ENCODE peak calls at places on chromosomes 12 and 14, in nine cellular contexts. One of them, this sample, is unnamed.

GRCh38 chr12:124236651-124237050 is 58.2 kb upstream of the RFLNA start:
- DNase-seq in transverse colon: peak; percentile 37
- DNase-seq in HL-60: no peak
- DNase-seq in uterus: no peak
- DNase-seq in fibroblast of villous mesenchyme: peak; percentile 81
- DNase-seq in IMR-90: peak; percentile 63
- DNase-seq in psoas muscle: no peak
- DNase-seq in spleen: no peak
- DNase-seq in endothelial cell of umbilical vein: peak; percentile 82
- DNase-seq in this sample: peak; percentile 87

GRCh38 chr14:67331368-67332125 is 28.1 kb downstream of the ATP6V1D start:
- DNase-seq in endothelial cell of umbilical vein: no peak
- DNase-seq in IMR-90: peak; percentile 43
- DNase-seq in uterus: no peak
- DNase-seq in psoas muscle: no peak
- DNase-seq in fibroblast of villous mesenchyme: no peak
- DNase-seq in HL-60: no peak
- DNase-seq in spleen: no peak
- DNase-seq in transverse colon: no peak
- DNase-seq in this sample: peak; percentile 33

GRCh38 chr14:78598046-78598652 is 428.0 kb downstream of the NRXN3 start:
- DNase-seq in psoas muscle: peak; percentile 54
- DNase-seq in HL-60: no peak
- DNase-seq in transverse colon: peak; percentile 18
- DNase-seq in spleen: no peak
- DNase-seq in IMR-90: peak; percentile 26
- DNase-seq in endothelial cell of umbilical vein: peak; percentile 58
- DNase-seq in uterus: peak; percentile 13
- DNase-seq in fibroblast of villous mesenchyme: peak; percentile 36
- DNase-seq in this sample: peak; percentile 49

GRCh38 chr14:100691395-100692025 is 35.2 kb upstream of the DLK1 start:
- DNase-seq in spleen: no peak
- DNase-seq in uterus: no peak
- DNase-seq in IMR-90: no peak
- DNase-seq in endothelial cell of umbilical vein: no peak
- DNase-seq in transverse colon: no peak
- DNase-seq in fibroblast of villous mesenchyme: no peak
- DNase-seq in psoas muscle: no peak
- DNase-seq in HL-60: no peak
- DNase-seq in this sample: no peak

GRCh38 chr12:123091756-123092155 is 59.1 kb downstream of the PITPNM2 start:
- DNase-seq in endothelial cell of umbilical vein: no peak
- DNase-seq in spleen: no peak
- DNase-seq in HL-60: no peak
- DNase-seq in IMR-90: no peak
- DNase-seq in uterus: no peak
- DNase-seq in transverse colon: no peak
- DNase-seq in fibroblast of villous mesenchyme: no peak
- DNase-seq in psoas muscle: no peak
- DNase-seq in this sample: no peak

GRCh38 chr12:62895351-62895750 is 39.6 kb downstream of the PPM1H start:
- DNase-seq in HL-60: no peak
- DNase-seq in transverse colon: no peak
- DNase-seq in endothelial cell of umbilical vein: no peak
- DNase-seq in fibroblast of villous mesenchyme: no peak
- DNase-seq in uterus: no peak
- DNase-seq in spleen: no peak
- DNase-seq in psoas muscle: no peak
- DNase-seq in IMR-90: no peak
- DNase-seq in this sample: no peak

GRCh38 chr12:25958254-25959068 is at the start of gene RASSF8:
- DNase-seq in uterus: peak; percentile 72
- DNase-seq in IMR-90: peak; percentile 72
- DNase-seq in spleen: peak; percentile 84
- DNase-seq in transverse colon: peak; percentile 62
- DNase-seq in HL-60: peak; percentile 1
- DNase-seq in endothelial cell of umbilical vein: peak; percentile 74
- DNase-seq in fibroblast of villous mesenchyme: peak; percentile 72
- DNase-seq in psoas muscle: peak; percentile 86
- DNase-seq in this sample: peak; percentile 76

GRCh38 chr12:70815866-70816470 is 104.6 kb downstream of the PTPRR start:
- DNase-seq in endothelial cell of umbilical vein: no peak
- DNase-seq in uterus: no peak
- DNase-seq in HL-60: no peak
- DNase-seq in transverse colon: no peak
- DNase-seq in IMR-90: no peak
- DNase-seq in spleen: no peak
- DNase-seq in fibroblast of villous mesenchyme: no peak
- DNase-seq in psoas muscle: no peak
- DNase-seq in this sample: no peak

GRCh38 chr12:114163766-114164165 is 197.6 kb upstream of the RBM19 start:
- DNase-seq in fibroblast of villous mesenchyme: no peak
- DNase-seq in transverse colon: no peak
- DNase-seq in uterus: no peak
- DNase-seq in IMR-90: peak; percentile 93
- DNase-seq in HL-60: no peak
- DNase-seq in endothelial cell of umbilical vein: no peak
- DNase-seq in spleen: no peak
- DNase-seq in psoas muscle: no peak
- DNase-seq in this sample: peak; percentile 90

GRCh38 chr12:104299842-104300481 is 3.6 kb upstream of the EID3 start:
- DNase-seq in HL-60: no peak
- DNase-seq in psoas muscle: no peak
- DNase-seq in IMR-90: no peak
- DNase-seq in spleen: no peak
- DNase-seq in endothelial cell of umbilical vein: no peak
- DNase-seq in transverse colon: no peak
- DNase-seq in fibroblast of villous mesenchyme: peak; percentile 42
- DNase-seq in uterus: no peak
- DNase-seq in this sample: no peak

GRCh38 chr12:8026282-8026637 is 6.3 kb upstream of the FOXJ2 start:
- DNase-seq in uterus: no peak
- DNase-seq in psoas muscle: no peak
- DNase-seq in spleen: no peak
- DNase-seq in endothelial cell of umbilical vein: no peak
- DNase-seq in transverse colon: no peak
- DNase-seq in HL-60: no peak
- DNase-seq in IMR-90: no peak
- DNase-seq in fibroblast of villous mesenchyme: peak; percentile 95
- DNase-seq in this sample: peak; percentile 86

GRCh38 chr12:112107728-112108447 is 695 bp downstream of the NAA25 start:
- DNase-seq in fibroblast of villous mesenchyme: no peak
- DNase-seq in IMR-90: no peak
- DNase-seq in endothelial cell of umbilical vein: peak; percentile 38
- DNase-seq in HL-60: no peak
- DNase-seq in spleen: no peak
- DNase-seq in uterus: no peak
- DNase-seq in transverse colon: peak; percentile 20
- DNase-seq in psoas muscle: peak; percentile 71
- DNase-seq in this sample: no peak

GRCh38 chr12:124279846-124280360 is 15.0 kb upstream of the RFLNA start:
- DNase-seq in HL-60: no peak
- DNase-seq in uterus: no peak
- DNase-seq in transverse colon: no peak
- DNase-seq in psoas muscle: no peak
- DNase-seq in endothelial cell of umbilical vein: peak; percentile 18
- DNase-seq in IMR-90: no peak
- DNase-seq in fibroblast of villous mesenchyme: peak; percentile 15
- DNase-seq in spleen: no peak
- DNase-seq in this sample: peak; percentile 62

GRCh38 chr12:127270193-127270592 is 996.8 kb upstream of the TMEM132C start:
- DNase-seq in HL-60: peak; percentile 98
- DNase-seq in endothelial cell of umbilical vein: no peak
- DNase-seq in spleen: no peak
- DNase-seq in uterus: no peak
- DNase-seq in fibroblast of villous mesenchyme: peak; percentile 76
- DNase-seq in transverse colon: peak; percentile 12
- DNase-seq in psoas muscle: no peak
- DNase-seq in IMR-90: peak; percentile 50
- DNase-seq in this sample: peak; percentile 97

GRCh38 chr12:41053046-41053445 is 135.1 kb upstream of the PDZRN4 start:
- DNase-seq in IMR-90: peak; percentile 7
- DNase-seq in spleen: no peak
- DNase-seq in HL-60: no peak
- DNase-seq in endothelial cell of umbilical vein: no peak
- DNase-seq in uterus: no peak
- DNase-seq in psoas muscle: no peak
- DNase-seq in fibroblast of villous mesenchyme: no peak
- DNase-seq in transverse colon: no peak
- DNase-seq in this sample: no peak

GRCh38 chr14:100103261-100104005 is 38.2 kb downstream of the EVL start:
- DNase-seq in endothelial cell of umbilical vein: peak; percentile 63
- DNase-seq in IMR-90: peak; percentile 13
- DNase-seq in psoas muscle: no peak
- DNase-seq in spleen: no peak
- DNase-seq in HL-60: no peak
- DNase-seq in transverse colon: no peak
- DNase-seq in uterus: no peak
- DNase-seq in fibroblast of villous mesenchyme: peak; percentile 69
- DNase-seq in this sample: peak; percentile 26

DNA sequence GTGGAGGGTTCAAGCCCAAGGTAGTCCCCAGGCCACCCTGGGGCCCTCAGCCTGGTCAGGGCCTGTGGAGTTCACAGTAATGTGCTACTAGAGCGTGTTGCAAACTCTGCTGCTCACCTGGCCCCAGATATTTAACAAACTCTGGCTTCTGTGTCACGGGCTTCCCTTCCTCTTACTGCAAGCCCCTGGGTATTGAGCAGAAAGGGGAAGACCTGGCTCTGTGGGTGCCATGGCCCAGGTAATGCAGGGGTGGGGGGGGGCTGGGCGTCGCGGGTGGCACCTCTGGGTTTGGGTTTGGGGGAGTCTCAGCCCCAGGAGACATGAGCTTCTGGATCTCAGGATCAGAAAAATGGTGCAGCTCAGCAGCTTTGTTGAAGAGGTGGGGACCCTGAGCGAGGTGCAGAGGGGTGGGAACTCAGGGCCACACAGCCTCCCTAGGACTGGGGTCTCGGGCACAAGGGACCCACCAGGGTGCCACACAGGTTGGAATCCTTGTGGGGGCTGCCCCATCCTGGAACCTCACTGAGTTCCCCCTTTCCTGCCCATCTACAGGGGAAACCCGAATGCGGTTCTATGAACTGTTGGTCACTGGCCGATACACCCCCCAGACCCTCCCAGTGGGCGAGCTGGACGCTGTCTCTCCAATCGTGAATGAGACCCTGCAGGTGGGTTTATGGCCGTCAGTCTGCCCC is 4.0 kb downstream of the SETD1B start:
- DNase-seq in transverse colon: no peak
- DNase-seq in IMR-90: no peak
- DNase-seq in psoas muscle: no peak
- DNase-seq in spleen: peak; percentile 74
- DNase-seq in HL-60: no peak
- DNase-seq in endothelial cell of umbilical vein: no peak
- DNase-seq in fibroblast of villous mesenchyme: no peak
- DNase-seq in uterus: no peak
- DNase-seq in this sample: no peak
- H3K4me3 ChIP-seq in transverse colon: no peak overlapping the region
- H3K4me3 ChIP-seq in IMR-90: no peak overlapping the region
- H3K4me3 ChIP-seq in psoas muscle: peak overlapping the region; percentile 86
- H3K4me3 ChIP-seq in spleen: no peak overlapping the region
- H3K4me3 ChIP-seq in HL-60: no peak overlapping the region
- H3K4me3 ChIP-seq in endothelial cell of umbilical vein: no peak overlapping the region
- H3K4me3 ChIP-seq in fibroblast of villous mesenchyme: no peak overlapping the region
- H3K4me3 ChIP-seq in uterus: no peak overlapping the region
- H3K4me3 ChIP-seq in this sample: no peak overlapping the region

GRCh38 chr12:24111591-24111990 is 162.1 kb upstream of the SOX5 start:
- DNase-seq in endothelial cell of umbilical vein: peak; percentile 67
- DNase-seq in spleen: no peak
- DNase-seq in uterus: no peak
- DNase-seq in IMR-90: peak; percentile 68
- DNase-seq in transverse colon: no peak
- DNase-seq in HL-60: no peak
- DNase-seq in psoas muscle: no peak
- DNase-seq in fibroblast of villous mesenchyme: peak; percentile 17
- DNase-seq in this sample: no peak

GRCh38 chr12:24111101-24111500 is 161.6 kb upstream of the SOX5 start:
- DNase-seq in HL-60: no peak
- DNase-seq in uterus: no peak
- DNase-seq in IMR-90: peak; percentile 79
- DNase-seq in endothelial cell of umbilical vein: no peak
- DNase-seq in fibroblast of villous mesenchyme: no peak
- DNase-seq in psoas muscle: no peak
- DNase-seq in transverse colon: no peak
- DNase-seq in spleen: no peak
- DNase-seq in this sample: no peak

GRCh38 chr12:24113701-24114100 is 164.2 kb upstream of the SOX5 start:
- DNase-seq in transverse colon: no peak
- DNase-seq in fibroblast of villous mesenchyme: no peak
- DNase-seq in HL-60: no peak
- DNase-seq in uterus: no peak
- DNase-seq in IMR-90: peak; percentile 12
- DNase-seq in spleen: no peak
- DNase-seq in psoas muscle: no peak
- DNase-seq in endothelial cell of umbilical vein: peak; percentile 23
- DNase-seq in this sample: no peak

GRCh38 chr12:24109381-24110039 is 160.0 kb upstream of the SOX5 start:
- DNase-seq in uterus: no peak
- DNase-seq in fibroblast of villous mesenchyme: peak; percentile 30
- DNase-seq in HL-60: no peak
- DNase-seq in spleen: no peak
- DNase-seq in endothelial cell of umbilical vein: peak; percentile 32
- DNase-seq in psoas muscle: no peak
- DNase-seq in IMR-90: peak; percentile 32
- DNase-seq in transverse colon: no peak
- DNase-seq in this sample: no peak
- TF ChIP-seq CTCF in uterus: peak; percentile 31
- TF ChIP-seq CTCF in fibroblast of villous mesenchyme: peak; percentile 64
- TF ChIP-seq CTCF in HL-60: peak; percentile 16
- TF ChIP-seq CTCF in spleen: no peak
- TF ChIP-seq CTCF in endothelial cell of umbilical vein: peak; percentile 39
- TF ChIP-seq CTCF in psoas muscle: no peak
- TF ChIP-seq CTCF in IMR-90: peak; percentile 57
- TF ChIP-seq CTCF in transverse colon: peak; percentile 18
- TF ChIP-seq CTCF in this sample: peak; percentile 54

DNA sequence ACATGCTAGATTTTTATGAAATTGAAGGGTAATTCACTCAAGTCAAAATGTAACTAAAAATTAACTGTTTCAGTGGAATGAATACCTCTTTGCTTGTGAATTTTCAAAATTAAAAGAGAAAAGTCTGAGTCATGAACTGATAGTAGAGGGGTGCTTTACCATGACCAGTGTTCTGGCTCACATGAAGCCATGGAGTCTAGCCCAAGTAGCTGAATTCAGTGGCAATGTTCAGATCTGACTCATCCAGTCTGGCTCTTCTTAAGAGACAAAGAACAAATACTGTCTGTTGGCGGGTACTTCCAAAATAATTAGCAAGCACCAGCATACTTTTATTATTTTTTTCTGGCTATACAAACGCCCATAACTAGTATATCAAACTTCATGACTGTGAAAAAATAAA is 366.3 kb upstream of the GARIN6 start:
- DNase-seq in psoas muscle: no peak
- DNase-seq in transverse colon: no peak
- DNase-seq in HL-60: no peak
- DNase-seq in spleen: no peak
- DNase-seq in endothelial cell of umbilical vein: no peak
- DNase-seq in IMR-90: no peak
- DNase-seq in uterus: no peak
- DNase-seq in fibroblast of villous mesenchyme: no peak
- DNase-seq in this sample: no peak
- H3K4me3 ChIP-seq in psoas muscle: no peak overlapping the region
- H3K4me3 ChIP-seq in transverse colon: no peak overlapping the region
- H3K4me3 ChIP-seq in HL-60: no peak overlapping the region
- H3K4me3 ChIP-seq in spleen: no peak overlapping the region
- H3K4me3 ChIP-seq in endothelial cell of umbilical vein: no peak overlapping the region
- H3K4me3 ChIP-seq in IMR-90: no peak overlapping the region
- H3K4me3 ChIP-seq in uterus: no peak overlapping the region
- H3K4me3 ChIP-seq in fibroblast of villous mesenchyme: no peak overlapping the region
- H3K4me3 ChIP-seq in this sample: no peak overlapping the region

GRCh38 chr12:107929436-107929835 is 154.9 kb downstream of the ASCL4 start:
- DNase-seq in transverse colon: no peak
- DNase-seq in IMR-90: peak; percentile 10
- DNase-seq in spleen: no peak
- DNase-seq in fibroblast of villous mesenchyme: peak; percentile 29
- DNase-seq in HL-60: no peak
- DNase-seq in endothelial cell of umbilical vein: no peak
- DNase-seq in psoas muscle: no peak
- DNase-seq in uterus: no peak
- DNase-seq in this sample: peak; percentile 31
- TF ChIP-seq CTCF in transverse colon: no peak
- TF ChIP-seq CTCF in IMR-90: peak; percentile 22
- TF ChIP-seq CTCF in spleen: no peak
- TF ChIP-seq CTCF in fibroblast of villous mesenchyme: peak; percentile 31
- TF ChIP-seq CTCF in HL-60: peak; percentile 42
- TF ChIP-seq CTCF in endothelial cell of umbilical vein: no peak
- TF ChIP-seq CTCF in psoas muscle: no peak
- TF ChIP-seq CTCF in uterus: peak; percentile 7
- TF ChIP-seq CTCF in this sample: peak; percentile 38

This sample was measured in AG10803.